ENCODE peak calls at places on chromosomes 2 and 18, in five cellular contexts. One of them, this sample, is unnamed.

GRCh38 chr2:85635636-85636035 is 19.6 kb downstream of the USP39 start:
- DNase-seq in KG1: no peak
- DNase-seq in cardiac fibroblast: no peak
- DNase-seq in GF-D8: no peak
- DNase-seq in left kidney: no peak
- DNase-seq in this sample: no peak

GRCh38 chr2:241154915-241155314 is 4.6 kb downstream of the PPP1R7 start:
- DNase-seq in left kidney: no peak
- DNase-seq in cardiac fibroblast: peak; percentile 70
- DNase-seq in GF-D8: no peak
- DNase-seq in KG1: no peak
- DNase-seq in this sample: peak; percentile 73

GRCh38 chr2:109103286-109103685 is 25.7 kb upstream of the SH3RF3 start:
- DNase-seq in cardiac fibroblast: no peak
- DNase-seq in GF-D8: no peak
- DNase-seq in KG1: no peak
- DNase-seq in left kidney: no peak
- DNase-seq in this sample: no peak

GRCh38 chr2:143878131-143878530 is 641.8 kb downstream of the ZEB2 start:
- DNase-seq in cardiac fibroblast: no peak
- DNase-seq in left kidney: peak; percentile 5
- DNase-seq in GF-D8: no peak
- DNase-seq in KG1: no peak
- DNase-seq in this sample: no peak

GRCh38 chr2:204825054-204825453 is 279.8 kb downstream of the PARD3B start:
- DNase-seq in left kidney: no peak
- DNase-seq in KG1: no peak
- DNase-seq in GF-D8: no peak
- DNase-seq in cardiac fibroblast: peak; percentile 54
- DNase-seq in this sample: no peak

GRCh38 chr2:57084697-57085281 is 901.0 kb downstream of the CCDC85A start:
- DNase-seq in cardiac fibroblast: no peak
- DNase-seq in left kidney: no peak
- DNase-seq in GF-D8: no peak
- DNase-seq in KG1: no peak
- DNase-seq in this sample: no peak

GRCh38 chr2:240196716-240197438 is 56.4 kb upstream of the OTOS start:
- DNase-seq in KG1: no peak
- DNase-seq in cardiac fibroblast: no peak
- DNase-seq in left kidney: peak; percentile 59
- DNase-seq in GF-D8: no peak
- DNase-seq in this sample: no peak

GRCh38 chr18:14914771-14915170 is 166.8 kb downstream of the ANKRD30B start:
- DNase-seq in left kidney: no peak
- DNase-seq in GF-D8: no peak
- DNase-seq in cardiac fibroblast: no peak
- DNase-seq in KG1: no peak
- DNase-seq in this sample: no peak

GRCh38 chr2:111897630-111897923 is 830 bp upstream of the MERTK start:
- DNase-seq in GF-D8: no peak
- DNase-seq in cardiac fibroblast: no peak
- DNase-seq in KG1: no peak
- DNase-seq in left kidney: no peak
- DNase-seq in this sample: no peak

GRCh38 chr2:116810071-116810470 is 1004.4 kb upstream of the DDX18 start:
- DNase-seq in cardiac fibroblast: peak; percentile 9
- DNase-seq in GF-D8: no peak
- DNase-seq in KG1: no peak
- DNase-seq in left kidney: no peak
- DNase-seq in this sample: no peak

GRCh38 chr2:168662651-168663208 is 139.7 kb upstream of the NOSTRIN start:
- DNase-seq in GF-D8: no peak
- DNase-seq in left kidney: no peak
- DNase-seq in cardiac fibroblast: no peak
- DNase-seq in KG1: no peak
- DNase-seq in this sample: no peak

GRCh38 chr2:199738723-199739412 is 112.1 kb downstream of the FTCDNL1 start:
- DNase-seq in KG1: peak; percentile 55
- DNase-seq in cardiac fibroblast: peak; percentile 66
- DNase-seq in GF-D8: peak; percentile 98
- DNase-seq in left kidney: no peak
- DNase-seq in this sample: no peak

GRCh38 chr18:25563346-25563745 is 211.4 kb upstream of the ZNF521 start:
- DNase-seq in GF-D8: no peak
- DNase-seq in left kidney: no peak
- DNase-seq in KG1: no peak
- DNase-seq in cardiac fibroblast: no peak
- DNase-seq in this sample: no peak

GRCh38 chr2:42510191-42510929 is 16.6 kb upstream of the KCNG3 start:
- DNase-seq in GF-D8: no peak
- DNase-seq in KG1: no peak
- DNase-seq in left kidney: peak; percentile 61
- DNase-seq in cardiac fibroblast: no peak
- DNase-seq in this sample: no peak

GRCh38 chr2:15941483-15941853 is 1.1 kb downstream of the MYCN start:
- DNase-seq in cardiac fibroblast: no peak
- DNase-seq in KG1: no peak
- DNase-seq in left kidney: peak; percentile 92
- DNase-seq in GF-D8: no peak
- DNase-seq in this sample: peak; percentile 21

GRCh38 chr18:7259482-7259881 is 28.6 kb downstream of the LRRC30 start:
- DNase-seq in left kidney: peak; percentile 65
- DNase-seq in GF-D8: no peak
- DNase-seq in cardiac fibroblast: no peak
- DNase-seq in KG1: no peak
- DNase-seq in this sample: no peak

GRCh38 chr2:232438051-232438450 is 17.9 kb upstream of the ALPI start:
- DNase-seq in left kidney: no peak
- DNase-seq in KG1: no peak
- DNase-seq in GF-D8: no peak
- DNase-seq in cardiac fibroblast: no peak
- DNase-seq in this sample: no peak

GRCh38 chr2:15334650-15335326 is 226.3 kb downstream of the NBAS start:
- DNase-seq in KG1: no peak
- DNase-seq in cardiac fibroblast: peak; percentile 39
- DNase-seq in left kidney: no peak
- DNase-seq in GF-D8: no peak
- DNase-seq in this sample: no peak

GRCh38 chr2:237438082-237438925 is 24.3 kb upstream of the COL6A3 start:
- DNase-seq in cardiac fibroblast: no peak
- DNase-seq in GF-D8: no peak
- DNase-seq in left kidney: peak; percentile 63
- DNase-seq in KG1: no peak
- DNase-seq in this sample: no peak

GRCh38 chr2:73998451-73998850 is 13.7 kb downstream of the TET3 start:
- DNase-seq in cardiac fibroblast: no peak
- DNase-seq in KG1: no peak
- DNase-seq in GF-D8: no peak
- DNase-seq in left kidney: no peak
- DNase-seq in this sample: peak; percentile 52

GRCh38 chr18:77000527-77000926 is 132.1 kb downstream of the MBP start:
- DNase-seq in left kidney: peak; percentile 67
- DNase-seq in KG1: no peak
- DNase-seq in cardiac fibroblast: peak; percentile 59
- DNase-seq in GF-D8: no peak
- DNase-seq in this sample: no peak

GRCh38 chr2:226701052-226701451 is 98.6 kb downstream of the IRS1 start:
- DNase-seq in cardiac fibroblast: peak; percentile 92
- DNase-seq in left kidney: no peak
- DNase-seq in KG1: no peak
- DNase-seq in GF-D8: peak; percentile 36
- DNase-seq in this sample: no peak

GRCh38 chr2:3313845-3314375 is 63.7 kb downstream of the EIPR1 start:
- DNase-seq in left kidney: peak; percentile 87
- DNase-seq in KG1: no peak
- DNase-seq in cardiac fibroblast: no peak
- DNase-seq in GF-D8: no peak
- DNase-seq in this sample: no peak

GRCh38 chr2:237863659-237864029 is 4.2 kb downstream of the RAMP1 start:
- DNase-seq in left kidney: no peak
- DNase-seq in GF-D8: no peak
- DNase-seq in KG1: no peak
- DNase-seq in cardiac fibroblast: no peak
- DNase-seq in this sample: no peak

GRCh38 chr2:106337963-106338515 is 130.2 kb downstream of the RGPD3 start:
- DNase-seq in cardiac fibroblast: no peak
- DNase-seq in left kidney: peak; percentile 68
- DNase-seq in GF-D8: no peak
- DNase-seq in KG1: no peak
- DNase-seq in this sample: no peak

GRCh38 chr2:180938419-180938818 is 42.0 kb upstream of the UBE2E3 start:
- DNase-seq in GF-D8: no peak
- DNase-seq in cardiac fibroblast: peak; percentile 65
- DNase-seq in KG1: no peak
- DNase-seq in left kidney: no peak
- DNase-seq in this sample: no peak

GRCh38 chr2:70608373-70608772 is 54.7 kb upstream of the TGFA start:
- DNase-seq in GF-D8: no peak
- DNase-seq in KG1: no peak
- DNase-seq in left kidney: no peak
- DNase-seq in cardiac fibroblast: no peak
- DNase-seq in this sample: no peak

GRCh38 chr2:46775722-46776121 is 139.9 kb downstream of the MCFD2 start:
- DNase-seq in KG1: no peak
- DNase-seq in cardiac fibroblast: peak; percentile 43
- DNase-seq in left kidney: no peak
- DNase-seq in GF-D8: no peak
- DNase-seq in this sample: no peak

GRCh38 chr2:145158051-145158586 is 638.2 kb upstream of the ZEB2 start:
- DNase-seq in cardiac fibroblast: peak; percentile 94
- DNase-seq in KG1: no peak
- DNase-seq in GF-D8: no peak
- DNase-seq in left kidney: peak; percentile 80
- DNase-seq in this sample: no peak

GRCh38 chr2:240997141-240997855 is 1.1 kb upstream of the SNED1 start:
- DNase-seq in left kidney: no peak
- DNase-seq in KG1: no peak
- DNase-seq in GF-D8: no peak
- DNase-seq in cardiac fibroblast: peak; percentile 67
- DNase-seq in this sample: no peak

GRCh38 chr2:65367517-65367916 is 64.9 kb downstream of the SPRED2 start:
- DNase-seq in cardiac fibroblast: peak; percentile 99
- DNase-seq in left kidney: no peak
- DNase-seq in GF-D8: peak; percentile 65
- DNase-seq in KG1: no peak
- DNase-seq in this sample: no peak

GRCh38 chr18:35525795-35526475 is 28.2 kb upstream of the INO80C start:
- DNase-seq in GF-D8: peak; percentile 60
- DNase-seq in left kidney: no peak
- DNase-seq in KG1: no peak
- DNase-seq in cardiac fibroblast: no peak
- DNase-seq in this sample: no peak

This sample was measured in anterior cingulate cortex.